ENCODE peak calls at places on chromosomes 13 and 19, in five cellular contexts. Z, M, R, Y and X are unnamed samples.

GRCh38 chr19:23978068-23978467 is 63.4 kb downstream of the ZNF726 start:
- DNase-seq in Z (no peak), M (no peak), R (no peak), Y (no peak), X (no peak)

GRCh38 chr13:99948411-99948810 is 23.2 kb downstream of the ZIC5 start:
- DNase-seq in Z (no peak), M (no peak), R (no peak), Y (no peak), X (no peak)

GRCh38 chr13:79709526-79709925 is 228.6 kb downstream of the NDFIP2 start:
- DNase-seq in Z (no peak), M (no peak), R (no peak), Y (no peak), X (no peak)

GRCh38 chr13:52159159-52159982 is at the start of gene NEK3:
- DNase-seq in Z (peak; percentile 47), M (no peak), R (peak; percentile 59), Y (peak; percentile 65), X (peak; percentile 93)

GRCh38 chr13:48819889-48820288 is 155.8 kb upstream of the FNDC3A start:
- DNase-seq in Z (no peak), M (no peak), R (no peak), Y (no peak), X (no peak)

GRCh38 chr13:37667631-37668161 is 69.1 kb upstream of the POSTN start:
- DNase-seq in Z (no peak), M (no peak), R (no peak), Y (no peak), X (no peak)

GRCh38 chr13:112727581-112727980 is 37.7 kb downstream of the ATP11A start:
- DNase-seq in Z (no peak), M (no peak), R (no peak), Y (no peak), X (no peak)

GRCh38 chr13:66565261-66565660 is 664.9 kb downstream of the PCDH9 start:
- DNase-seq in Z (no peak), M (no peak), R (no peak), Y (no peak), X (no peak)

GRCh38 chr19:10295305-10295846 is 5.6 kb downstream of the ICAM5 start:
- DNase-seq in Z (no peak), M (no peak), R (no peak), Y (no peak), X (peak; percentile 52)

GRCh38 chr19:35750167-35750566 is 1.8 kb downstream of the LIN37 start:
- DNase-seq in Z (no peak), M (no peak), R (no peak), Y (no peak), X (no peak)

GRCh38 chr13:44396963-44397580 is 23.4 kb downstream of the SERP2 start:
- DNase-seq in Z (no peak), M (no peak), R (no peak), Y (peak; percentile 46), X (peak; percentile 77)

GRCh38 chr19:4108767-4109625 is 14.9 kb downstream of the MAP2K2 start:
- DNase-seq in Z (no peak), M (peak; percentile 79), R (no peak), Y (no peak), X (no peak)

GRCh38 chr19:13825489-13826475 is 30.5 kb downstream of the ZSWIM4 start:
- DNase-seq in Z (no peak), M (no peak), R (no peak), Y (peak; percentile 87), X (peak; percentile 80)

GRCh38 chr19:58182577-58182988 is 278 bp upstream of the ZNF274 start:
- DNase-seq in Z (no peak), M (no peak), R (no peak), Y (no peak), X (peak; percentile 90)

GRCh38 chr13:111401151-111401550 is 80.7 kb downstream of the TEX29 start:
- DNase-seq in Z (no peak), M (no peak), R (no peak), Y (no peak), X (no peak)

GRCh38 chr13:102369303-102369702 is 32.5 kb downstream of the FGF14 start:
- DNase-seq in Z (no peak), M (no peak), R (no peak), Y (peak; percentile 23), X (no peak)

GRCh38 chr13:102373221-102373620 is 28.6 kb downstream of the FGF14 start:
- DNase-seq in Z (no peak), M (no peak), R (no peak), Y (no peak), X (no peak)

DNA sequence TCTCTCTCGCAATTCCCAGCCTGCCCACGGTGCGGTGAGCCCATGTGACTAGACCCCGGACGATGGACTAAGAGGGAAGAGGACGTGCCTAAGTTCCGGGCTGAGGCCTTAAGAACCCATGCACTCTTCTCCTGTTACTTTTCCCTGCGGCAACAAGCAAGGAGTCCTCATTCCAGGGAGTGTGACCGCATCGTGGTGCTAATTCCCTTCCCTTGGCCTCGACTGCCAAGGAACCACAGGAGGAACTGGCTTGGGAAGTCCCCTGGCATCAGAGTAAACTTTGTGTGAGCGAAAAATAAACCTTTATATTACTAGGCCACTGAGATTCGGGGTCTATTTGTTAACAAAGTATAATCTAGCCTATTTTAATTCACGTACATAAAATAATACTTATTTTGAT is 34.0 kb downstream of the FGF14 start:
- DNase-seq in Z (no peak), M (no peak), R (no peak), Y (no peak), X (no peak)
- TF ChIP-seq ZBTB33 in Z (no peak), M (no peak), R (no peak), Y (no peak), X (no peak)

GRCh38 chr13:45542391-45542790 is 73.1 kb downstream of the ERICH6B start:
- DNase-seq in Z (no peak), M (no peak), R (no peak), Y (no peak), X (no peak)

GRCh38 chr13:45540195-45540594 is 75.3 kb downstream of the ERICH6B start:
- DNase-seq in Z (no peak), M (no peak), R (no peak), Y (no peak), X (no peak)

GRCh38 chr13:45541806-45542205 is 73.7 kb downstream of the ERICH6B start:
- DNase-seq in Z (no peak), M (no peak), R (no peak), Y (no peak), X (no peak)

GRCh38 chr13:45542878-45543277 is 72.7 kb downstream of the ERICH6B start:
- DNase-seq in Z (no peak), M (no peak), R (no peak), Y (no peak), X (no peak)

DNA sequence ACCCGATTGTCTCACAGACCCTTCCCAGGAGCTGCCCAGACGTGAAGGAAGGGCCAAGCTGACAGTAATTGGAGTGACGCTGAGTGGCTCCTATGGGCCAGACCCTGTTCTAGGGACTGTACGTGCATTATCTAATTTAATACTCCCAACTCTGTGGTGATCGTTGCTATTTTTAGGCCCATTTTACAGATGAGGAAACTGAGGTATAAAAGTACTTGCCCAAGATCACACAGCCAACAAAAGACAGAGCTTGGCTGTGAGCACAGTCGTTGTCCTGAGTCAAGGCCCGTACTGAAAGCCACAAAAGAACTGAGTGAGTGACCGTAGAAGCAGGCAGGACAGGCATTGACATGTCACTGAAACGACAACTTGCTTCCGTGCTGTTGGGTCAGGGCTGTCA is 74.7 kb downstream of the ERICH6B start:
- DNase-seq in Z (no peak), M (no peak), R (no peak), Y (no peak), X (no peak)
- TF ChIP-seq ZBTB33 in Z (no peak), M (no peak), R (no peak), Y (no peak), X (no peak)

GRCh38 chr19:17719730-17720486 is 628 bp downstream of the MAP1S start:
- DNase-seq in Z (no peak), M (no peak), R (no peak), Y (no peak), X (peak; percentile 79)
- TF ChIP-seq ZBTB33 in Z (no peak), M (no peak), R (no peak), Y (no peak), X (no peak)

GRCh38 chr19:49210108-49210900 is 52.7 kb downstream of the TRPM4 start:
- DNase-seq in Z (no peak), M (no peak), R (no peak), Y (peak; percentile 91), X (peak; percentile 69)
- TF ChIP-seq ZBTB33 in Z (no peak), M (no peak), R (peak; percentile 96), Y (peak; percentile 98), X (no peak)

GRCh38 chr13:46617382-46617781 is 64.4 kb downstream of the LRCH1 start:
- DNase-seq in Z (no peak), M (no peak), R (no peak), Y (no peak), X (no peak)
- TF ChIP-seq ZBTB33 in Z (no peak), M (no peak), R (no peak), Y (no peak), X (no peak)